ENCODE peak calls at places on chromosomes 3 and 15, in nine cellular contexts. G, M, R, U, E, J, S, D and T are unnamed samples.
A peak's percentile ranks its signal among the peaks of the same experiment; 100 is the strongest.

GRCh38 chr15:64930778-64931240 is 19.1 kb downstream of the ANKDD1A start:
- DNase-seq in D (no peak), M (no peak), S (no peak), U (no peak), E (no peak), J (no peak), G (no peak), R (peak; percentile 16), T (no peak)

GRCh38 chr15:41796457-41796856 is 22.2 kb downstream of the MAPKBP1 start:
- DNase-seq in M (no peak), U (no peak), J (no peak), S (no peak), R (peak; percentile 89), G (no peak), D (no peak), E (peak; percentile 48), T (no peak)

GRCh38 chr15:35657679-35658201 is 111.8 kb upstream of the DPH6 start:
- DNase-seq in M (no peak), E (peak; percentile 5), U (no peak), G (no peak), J (no peak), S (no peak), R (peak; percentile 57), D (no peak), T (no peak)

GRCh38 chr15:68983821-68984517 is 30.5 kb upstream of the NOX5 start:
- DNase-seq in G (no peak), J (no peak), U (no peak), S (no peak), E (no peak), R (no peak), M (no peak), D (no peak), T (peak; percentile 67)

GRCh38 chr15:26661107-26661506 is 111.8 kb downstream of the GABRB3 start:
- DNase-seq in M (no peak), D (no peak), S (no peak), R (no peak), U (no peak), G (no peak), J (no peak), E (no peak), T (no peak)

GRCh38 chr3:44019736-44020135 is 221.9 kb upstream of the TOPAZ1 start:
- DNase-seq in R (no peak), U (peak; percentile 54), J (no peak), M (no peak), G (no peak), D (no peak), S (no peak), E (no peak), T (no peak)

GRCh38 chr3:73535935-73536334 is 88.8 kb downstream of the PDZRN3 start:
- DNase-seq in M (no peak), R (no peak), S (no peak), E (no peak), J (no peak), U (no peak), G (no peak), D (no peak), T (no peak)

GRCh38 chr3:7879572-7879971 is 622.1 kb upstream of the LMCD1 start:
- DNase-seq in D (no peak), M (no peak), J (no peak), R (no peak), U (no peak), E (no peak), S (no peak), G (no peak), T (no peak)

GRCh38 chr3:42179110-42179725 is 86.8 kb downstream of the CCK start:
- DNase-seq in E (peak; percentile 94), S (no peak), G (no peak), M (no peak), J (no peak), U (peak; percentile 39), D (no peak), R (peak; percentile 77), T (no peak)

GRCh38 chr3:57128863-57129602 is 36.1 kb downstream of the IL17RD start:
- DNase-seq in E (no peak), D (no peak), G (no peak), U (no peak), S (no peak), R (peak; percentile 33), J (no peak), M (no peak), T (peak; percentile 13)

GRCh38 chr3:24683511-24684384 is 189.1 kb upstream of the THRB start:
- DNase-seq in D (peak; percentile 19), G (no peak), J (no peak), U (no peak), E (peak; percentile 67), M (no peak), R (peak; percentile 86), S (no peak), T (no peak)

GRCh38 chr3:100033814-100034490 is 80.3 kb downstream of the FILIP1L start:
- DNase-seq in G (no peak), R (peak; percentile 55), U (no peak), D (no peak), E (no peak), S (no peak), J (no peak), M (no peak), T (no peak)